ENCODE peak calls at places on chromosome 17, in seven cellular contexts. P is brain microvascular endothelial cell, G is breast epithelium, W is AG04450, E is adrenal gland, L is fibroblast of lung, K is RWPE1. O is an unnamed sample.

GRCh38 chr17:1298616-1299015 is 19.2 kb downstream of the TRARG1 start:
- DNase-seq in W (no peak), P (no peak), K (no peak), E (no peak), G (no peak), L (no peak), O (no peak)

GRCh38 chr17:60720763-60721531 is 43.3 kb downstream of the BCAS3 start:
- DNase-seq in P (peak), G (no peak), W (peak), E (peak), L (peak), K (peak), O (no peak)

GRCh38 chr17:48499743-48500434 is 30.9 kb downstream of the HOXB1 start:
- DNase-seq in P (no peak), E (no peak), W (no peak), K (no peak), L (no peak), G (no peak), O (no peak)

GRCh38 chr17:8735336-8735939 is 9.2 kb downstream of the CCDC42 start:
- DNase-seq in K (no peak), L (no peak), W (no peak), G (no peak), P (no peak), E (no peak), O (no peak)

GRCh38 chr17:66378296-66378695 is 75.9 kb downstream of the PRKCA start:
- DNase-seq in W (no peak), G (no peak), P (peak), L (peak), E (no peak), K (no peak), O (no peak)

GRCh38 chr17:59796138-59796537 is 88.7 kb downstream of the VMP1 start:
- DNase-seq in G (no peak), L (no peak), K (no peak), P (no peak), E (no peak), W (no peak), O (no peak)

GRCh38 chr17:1980665-1981250 is 44.4 kb downstream of the RTN4RL1 start:
- DNase-seq in G (no peak), P (no peak), E (no peak), K (no peak), L (no peak), W (no peak), O (no peak)

GRCh38 chr17:30812218-30813177 is 12.0 kb downstream of the CRLF3 start:
- DNase-seq in K (peak), P (no peak), W (no peak), G (no peak), E (no peak), L (peak), O (no peak)

GRCh38 chr17:21119247-21119944 is 7.4 kb upstream of the DHRS7B start:
- DNase-seq in W (peak), K (peak), P (peak), G (peak), L (peak), E (peak), O (peak)

GRCh38 chr17:4014148-4014927 is 50.1 kb upstream of the ATP2A3 start:
- DNase-seq in E (no peak), W (no peak), K (no peak), L (no peak), G (no peak), P (no peak), O (no peak)

GRCh38 chr17:8488931-8489330 is 53.2 kb downstream of the NDEL1 start:
- DNase-seq in K (no peak), W (peak), L (peak), E (peak), P (peak), G (no peak), O (no peak)

DNA sequence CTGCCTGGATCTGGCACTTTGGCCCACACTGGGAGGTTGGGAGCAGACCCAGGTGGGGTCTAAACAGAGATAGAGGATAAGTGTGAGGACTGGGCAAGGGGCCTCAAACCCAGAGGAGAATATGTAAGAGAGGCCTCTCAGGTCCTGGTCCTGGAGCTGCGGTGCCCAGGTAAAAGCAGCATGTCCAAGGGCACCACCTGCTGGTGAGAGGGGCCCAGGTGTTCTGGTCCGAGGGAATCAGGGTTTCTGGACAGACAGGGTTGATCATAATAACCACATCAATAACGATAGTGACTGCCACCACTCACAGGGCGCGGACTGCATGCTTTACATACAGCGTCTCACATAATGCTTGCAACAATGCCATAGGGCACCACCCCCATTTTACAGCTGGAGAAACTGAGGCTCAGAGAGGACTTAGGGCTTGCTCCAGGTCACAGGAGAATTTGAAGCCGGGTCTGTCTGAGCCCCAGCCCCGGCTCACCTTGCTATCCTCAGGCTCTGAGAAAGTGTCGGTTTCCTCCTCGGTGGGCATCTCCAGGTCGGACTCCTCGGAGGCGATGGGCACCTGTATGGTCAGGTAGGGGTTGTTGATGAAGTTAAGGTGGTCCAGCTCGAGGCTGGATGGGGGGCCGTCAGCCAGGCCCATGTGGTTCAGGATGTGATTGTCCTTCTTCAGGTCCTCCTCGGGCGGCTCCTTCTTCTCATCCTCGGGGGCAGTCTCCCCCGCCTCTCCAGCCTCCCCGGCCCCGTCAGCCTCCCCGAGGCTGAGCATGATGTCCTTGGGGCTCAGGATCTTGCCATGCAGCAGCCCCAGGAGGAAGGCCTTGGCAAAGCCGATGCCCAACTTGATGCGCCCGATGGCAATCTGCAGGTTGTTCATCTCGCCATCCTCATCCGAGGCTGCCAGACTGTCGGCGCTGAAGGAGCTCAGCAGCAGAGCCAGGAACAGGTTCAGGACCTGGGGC is 19.1 kb upstream of the CD79B start:
- DNase-seq in P (no peak), W (no peak), E (no peak), K (peak), G (no peak), L (no peak), O (no peak)
- TF ChIP-seq CTCF in P (peak), W (no peak), E (no peak), K (no peak), G (peak), L (peak), O (no peak)

GRCh38 chr17:39671651-39672521 is 3.6 kb downstream of the PNMT start:
- DNase-seq in G (no peak), E (no peak), P (peak), L (peak), W (no peak), K (peak), O (no peak)
- TF ChIP-seq CTCF in G (peak), E (peak), P (peak), L (peak), W (peak), K (peak), O (no peak)

GRCh38 chr17:17001874-17002520 is 30.1 kb upstream of the TNFRSF13B start:
- DNase-seq in P (peak), W (peak), E (peak), G (peak), L (peak), K (peak), O (peak)
- TF ChIP-seq CTCF in P (peak), W (peak), E (peak), G (peak), L (peak), K (peak), O (peak)

DNA sequence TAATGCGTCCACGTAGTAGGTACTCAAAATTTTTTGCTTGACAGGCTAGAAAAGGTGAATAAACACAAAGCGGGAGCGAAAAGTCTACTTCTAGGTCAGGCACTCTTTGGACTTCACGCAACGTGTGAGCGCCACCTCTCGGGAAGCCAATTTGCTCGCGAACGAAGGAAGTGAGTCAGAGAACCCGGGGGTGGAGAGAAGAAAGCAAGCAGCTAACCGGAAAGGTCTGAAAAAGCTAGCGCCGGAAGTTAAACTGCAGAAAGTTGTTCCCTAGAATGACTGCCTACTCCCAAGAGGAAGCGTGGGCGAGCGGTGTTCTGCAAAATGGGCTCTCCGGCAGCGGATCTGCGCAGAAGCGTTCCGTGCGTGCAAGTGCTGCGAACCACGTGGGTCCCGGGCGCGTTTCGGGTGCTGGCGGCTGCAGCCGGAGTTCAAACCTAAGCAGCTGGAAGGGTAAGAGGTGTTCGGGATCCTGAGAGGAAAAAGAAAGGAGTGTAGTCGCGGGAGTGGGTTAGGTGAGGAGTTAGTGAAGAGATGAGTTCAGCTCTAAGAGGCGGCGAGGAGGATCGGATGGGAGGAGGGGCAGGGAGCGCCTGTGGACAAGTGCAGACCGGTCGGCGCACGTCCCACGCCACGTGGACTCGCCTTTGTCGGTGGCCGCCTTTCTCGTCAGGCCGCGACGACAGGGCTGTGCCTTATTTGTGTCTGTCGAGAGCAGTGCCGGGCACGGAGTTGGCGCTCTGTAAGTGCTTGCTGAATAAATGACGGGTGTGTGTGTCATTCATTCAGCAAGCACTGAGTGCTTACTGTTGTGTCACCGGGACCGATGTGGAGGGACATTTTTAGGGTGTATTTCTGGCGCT is at the start of gene NME1:
- DNase-seq in W (peak), G (peak), P (peak), E (peak), K (peak), L (peak), O (peak)
- TF ChIP-seq CTCF in W (peak), G (peak), P (peak), E (peak), K (peak), L (peak), O (no peak)

GRCh38 chr17:7043544-7044268 is at the start of gene SLC16A11:
- DNase-seq in W (no peak), L (no peak), G (no peak), P (no peak), E (peak), K (no peak), O (no peak)

GRCh38 chr17:7048968-7049367 is 5.1 kb upstream of the SLC16A11 start:
- DNase-seq in W (no peak), G (no peak), P (no peak), L (no peak), E (no peak), K (no peak), O (no peak)

GRCh38 chr17:7045492-7046126 is 1.7 kb upstream of the SLC16A11 start:
- DNase-seq in L (peak), W (peak), E (no peak), G (no peak), P (peak), K (peak), O (no peak)

GRCh38 chr17:7047566-7047965 is 3.7 kb upstream of the SLC16A11 start:
- DNase-seq in L (no peak), E (no peak), K (no peak), W (no peak), P (no peak), G (no peak), O (no peak)

GRCh38 chr17:7046127-7046724 is 2.3 kb upstream of the SLC16A11 start:
- DNase-seq in K (peak), G (peak), L (no peak), P (no peak), W (no peak), E (peak), O (no peak)
- TF ChIP-seq CTCF in K (peak), G (no peak), L (no peak), P (no peak), W (no peak), E (peak), O (no peak)

DNA sequence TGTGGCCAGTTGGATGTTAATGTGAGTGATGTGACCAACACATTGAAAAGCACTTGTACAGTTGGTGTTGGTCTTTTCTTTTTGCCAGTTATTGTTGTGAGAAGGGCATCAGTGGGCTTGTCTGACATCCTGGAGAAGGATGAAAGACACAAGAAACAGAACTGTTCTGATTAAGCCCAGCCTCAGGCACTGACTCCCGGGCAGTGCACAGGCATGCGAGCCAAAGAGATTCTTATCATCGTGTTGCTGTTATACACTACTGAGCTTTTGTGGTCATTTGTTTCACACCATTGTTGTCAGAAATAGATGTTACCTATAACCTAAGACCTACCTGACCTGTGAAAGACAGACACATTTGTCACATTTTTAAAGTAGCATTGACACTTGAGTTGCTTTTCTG is 236.8 kb upstream of the CA10 start:
- DNase-seq in W (no peak), P (no peak), L (no peak), E (no peak), K (no peak), G (no peak), O (no peak)
- TF ChIP-seq CTCF in W (no peak), P (no peak), L (no peak), E (no peak), K (no peak), G (no peak), O (no peak)

GRCh38 chr17:17751996-17752821 is 71.0 kb downstream of the RAI1 start:
- DNase-seq in L (peak), W (peak), K (peak), E (peak), G (peak), P (peak), O (peak)
- TF ChIP-seq CTCF in L (peak), W (peak), K (no peak), E (peak), G (peak), P (peak), O (no peak)